ENCODE peak calls at places on chromosomes 2 and 18, in six cellular contexts. J is A549, H is IMR-90, Q is choroid plexus epithelial cell, W is HepG2, Y is OCI-LY7. K is an unnamed sample.

GRCh38 chr18:31977270-31977872 is 34.4 kb upstream of the TRAPPC8 start:
- DNase-seq in W (peak), H (peak), J (peak), Y (peak), Q (peak), K (peak)

GRCh38 chr2:98897746-98898145 is 38.3 kb downstream of the CRACDL start:
- DNase-seq in Y (no peak), J (no peak), H (no peak), W (no peak), Q (no peak), K (no peak)

GRCh38 chr2:62189196-62189595 is 6.7 kb upstream of the B3GNT2 start:
- DNase-seq in Y (no peak), W (no peak), H (no peak), J (no peak), Q (no peak), K (no peak)

GRCh38 chr2:173175222-173175621 is 99.6 kb downstream of the MAP3K20 start:
- DNase-seq in Q (peak), H (peak), Y (no peak), W (no peak), J (no peak), K (no peak)

GRCh38 chr18:58045265-58046086 is 1.4 kb downstream of the NEDD4L start:
- DNase-seq in J (no peak), Y (no peak), Q (peak), W (peak), H (peak), K (no peak)

GRCh38 chr2:147782521-147782920 is 62.3 kb upstream of the ACVR2A start:
- DNase-seq in W (no peak), H (peak), J (no peak), Y (no peak), Q (peak), K (no peak)

GRCh38 chr2:130381145-130381544 is 25.3 kb downstream of the PTPN18 start:
- DNase-seq in H (no peak), Q (no peak), W (no peak), Y (no peak), J (no peak), K (no peak)

GRCh38 chr2:96491860-96492497 is 13.2 kb downstream of the NEURL3 start:
- DNase-seq in H (no peak), W (no peak), J (no peak), Y (no peak), Q (no peak), K (no peak)

GRCh38 chr18:9191658-9192256 is 55.2 kb downstream of the ANKRD12 start:
- DNase-seq in W (no peak), H (no peak), J (no peak), Y (no peak), Q (no peak), K (no peak)

GRCh38 chr2:95058989-95059601 is 33.6 kb downstream of the MAL start:
- DNase-seq in W (no peak), H (no peak), Y (no peak), Q (no peak), J (no peak), K (no peak)

DNA sequence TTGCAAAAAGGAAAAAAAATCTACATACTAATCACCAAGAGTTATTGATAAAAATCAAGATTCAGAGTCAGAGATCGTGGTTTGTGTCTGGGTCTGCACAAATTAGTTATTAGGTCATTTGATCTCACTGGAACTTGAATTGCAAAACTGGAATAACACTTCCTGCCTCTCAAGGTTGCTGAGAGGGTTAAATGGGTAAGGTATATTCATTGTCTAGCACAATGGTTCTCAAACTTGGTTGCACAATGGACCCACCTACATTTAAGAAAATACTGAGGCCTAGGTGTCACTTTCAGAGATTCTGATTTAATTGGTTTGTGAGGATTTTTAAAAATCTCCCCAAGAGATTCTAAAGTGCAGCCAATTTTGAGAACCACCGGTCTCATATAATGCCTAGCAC is 84.8 kb downstream of the COBLL1 start:
- DNase-seq in Q (no peak), J (no peak), W (peak), H (no peak), Y (peak), K (no peak)
- H3K4me3 ChIP-seq in Q (no peak), J (no peak), W (no peak), H (no peak), Y (peak), K (no peak)

DNA sequence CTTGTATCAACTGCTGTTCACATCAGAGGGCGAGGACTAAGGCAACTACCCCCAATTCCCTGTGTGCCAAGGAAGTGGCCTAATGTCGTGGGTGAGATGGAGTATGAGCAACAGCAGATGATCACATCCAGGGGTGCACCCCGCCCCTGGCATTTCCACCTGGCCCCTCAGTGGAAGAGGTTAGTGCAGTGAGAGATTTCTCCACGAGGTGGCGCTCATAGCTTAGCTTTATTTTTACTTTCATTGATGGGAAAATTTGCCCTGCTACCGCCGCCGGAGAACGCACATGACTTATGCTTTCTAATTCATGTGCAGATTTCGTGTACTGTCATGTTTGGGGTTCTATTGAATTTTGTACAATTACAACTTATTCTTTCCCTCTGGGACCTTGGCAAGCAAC is 470.6 kb upstream of the MEX3C start:
- DNase-seq in H (peak), W (peak), J (peak), Q (peak), Y (peak), K (peak)
- TF ChIP-seq CTCF in H (peak), W (peak), J (peak), Q (peak), Y (peak), K (peak)

GRCh38 chr2:26605195-26605968 is 35.8 kb downstream of the CIB4 start:
- DNase-seq in W (peak), H (peak), Y (peak), J (peak), Q (peak), K (peak)

GRCh38 chr2:26599387-26599786 is 41.8 kb downstream of the CIB4 start:
- DNase-seq in Q (no peak), Y (no peak), J (no peak), W (no peak), H (no peak), K (no peak)

GRCh38 chr2:26598336-26599006 is 42.7 kb downstream of the CIB4 start:
- DNase-seq in Q (no peak), Y (no peak), J (no peak), H (no peak), W (no peak), K (no peak)

GRCh38 chr2:26605969-26606846 is 35.0 kb downstream of the CIB4 start:
- DNase-seq in Q (no peak), J (no peak), Y (no peak), W (no peak), H (no peak), K (no peak)

GRCh38 chr2:26602575-26602974 is 38.6 kb downstream of the CIB4 start:
- DNase-seq in H (no peak), Y (no peak), J (no peak), Q (no peak), W (no peak), K (no peak)
- H3K4me3 ChIP-seq in H (no peak), Y (no peak), J (no peak), Q (no peak), W (no peak), K (no peak)

GRCh38 chr2:117087565-117088291 is 726.8 kb upstream of the DDX18 start:
- DNase-seq in Y (no peak), W (no peak), H (no peak), Q (no peak), J (no peak), K (no peak)

GRCh38 chr2:117085719-117086118 is 728.8 kb upstream of the DDX18 start:
- DNase-seq in Y (no peak), Q (no peak), W (no peak), J (no peak), H (no peak), K (no peak)

GRCh38 chr2:117091026-117091425 is 723.5 kb upstream of the DDX18 start:
- DNase-seq in H (no peak), J (no peak), Y (no peak), W (no peak), Q (no peak), K (no peak)

GRCh38 chr2:117091438-117091837 is 723.1 kb upstream of the DDX18 start:
- DNase-seq in H (no peak), Y (no peak), J (no peak), Q (no peak), W (no peak), K (no peak)
- TF ChIP-seq CTCF in H (no peak), Y (no peak), J (no peak), Q (no peak), W (no peak), K (no peak)

DNA sequence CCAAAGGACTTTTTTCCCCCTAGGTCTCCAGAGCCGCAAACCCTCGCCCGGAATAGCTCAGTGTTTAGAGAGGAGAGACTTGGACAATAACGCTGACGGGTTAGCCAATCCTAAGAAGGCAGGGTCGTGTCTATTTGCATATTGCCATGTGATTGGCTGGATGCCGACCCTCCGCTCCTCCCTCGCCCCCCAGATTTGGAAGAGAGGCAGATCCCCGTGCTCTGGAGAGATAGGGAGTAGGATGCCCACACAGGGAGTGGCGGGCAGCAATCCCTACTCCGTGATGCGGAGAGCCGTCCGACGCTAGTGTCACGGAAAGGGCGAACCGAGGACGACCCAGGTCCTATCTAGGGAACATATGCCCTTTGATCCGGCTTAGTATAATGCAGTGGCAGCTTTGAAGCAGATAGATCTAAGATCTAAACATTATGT is 1.4 kb downstream of the WNT6 start:
- DNase-seq in H (peak), W (peak), Q (peak), J (no peak), Y (peak), K (peak)
- H3K4me3 ChIP-seq in H (no peak), W (no peak), Q (no peak), J (peak), Y (peak), K (no peak)

GRCh38 chr2:105403785-105404698 is 5.2 kb upstream of the FHL2 start:
- DNase-seq in W (no peak), Q (peak), Y (no peak), H (peak), J (peak), K (no peak)
- TF ChIP-seq CTCF in W (peak), Q (peak), Y (peak), H (peak), J (peak), K (peak)

GRCh38 chr2:203407496-203407895 is 79.3 kb downstream of the ABI2 start:
- DNase-seq in W (no peak), Q (no peak), J (no peak), H (peak), Y (no peak), K (no peak)
- H3K4me3 ChIP-seq in W (no peak), Q (no peak), J (no peak), H (no peak), Y (no peak), K (no peak)

DNA sequence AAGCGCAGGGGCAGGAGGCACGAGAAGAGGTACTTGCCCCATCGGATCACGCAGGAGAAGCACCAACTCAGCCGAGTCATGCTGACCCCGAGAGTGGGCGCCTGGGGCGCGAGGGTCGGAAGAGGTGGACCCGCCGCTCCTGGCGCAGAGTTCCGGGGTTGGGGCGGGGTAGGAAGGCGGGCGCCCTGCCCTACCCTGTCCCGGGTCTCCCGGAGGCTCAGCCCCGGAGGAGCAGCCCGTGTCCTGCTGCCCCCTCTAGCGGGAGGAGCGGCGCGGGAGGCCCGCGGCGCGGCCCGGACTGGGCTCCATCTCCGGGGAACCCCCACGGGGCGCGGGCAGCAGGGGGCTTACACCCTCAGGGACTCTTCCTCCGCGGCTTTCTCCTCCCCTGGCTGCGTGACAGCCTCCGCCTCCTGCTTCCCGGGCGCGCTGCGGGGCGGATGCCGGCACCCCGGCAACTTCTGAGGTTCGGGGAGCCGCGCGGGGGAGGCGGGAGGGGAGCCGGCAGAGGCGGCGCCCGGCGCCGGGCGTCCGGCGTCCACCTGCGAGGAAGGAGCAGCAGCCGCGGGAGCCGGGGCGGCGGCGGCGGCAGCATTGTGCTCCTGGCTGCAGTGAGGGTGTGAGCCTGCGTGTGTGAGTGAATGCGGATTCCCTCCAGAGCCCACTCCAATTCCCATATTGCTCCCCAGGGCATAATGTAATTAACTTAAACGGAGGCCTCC is 7.5 kb upstream of the TNS1 start:
- DNase-seq in H (peak), Y (no peak), J (peak), W (no peak), Q (no peak), K (no peak)
- TF ChIP-seq CTCF in H (peak), Y (no peak), J (peak), W (peak), Q (peak), K (peak)

DNA sequence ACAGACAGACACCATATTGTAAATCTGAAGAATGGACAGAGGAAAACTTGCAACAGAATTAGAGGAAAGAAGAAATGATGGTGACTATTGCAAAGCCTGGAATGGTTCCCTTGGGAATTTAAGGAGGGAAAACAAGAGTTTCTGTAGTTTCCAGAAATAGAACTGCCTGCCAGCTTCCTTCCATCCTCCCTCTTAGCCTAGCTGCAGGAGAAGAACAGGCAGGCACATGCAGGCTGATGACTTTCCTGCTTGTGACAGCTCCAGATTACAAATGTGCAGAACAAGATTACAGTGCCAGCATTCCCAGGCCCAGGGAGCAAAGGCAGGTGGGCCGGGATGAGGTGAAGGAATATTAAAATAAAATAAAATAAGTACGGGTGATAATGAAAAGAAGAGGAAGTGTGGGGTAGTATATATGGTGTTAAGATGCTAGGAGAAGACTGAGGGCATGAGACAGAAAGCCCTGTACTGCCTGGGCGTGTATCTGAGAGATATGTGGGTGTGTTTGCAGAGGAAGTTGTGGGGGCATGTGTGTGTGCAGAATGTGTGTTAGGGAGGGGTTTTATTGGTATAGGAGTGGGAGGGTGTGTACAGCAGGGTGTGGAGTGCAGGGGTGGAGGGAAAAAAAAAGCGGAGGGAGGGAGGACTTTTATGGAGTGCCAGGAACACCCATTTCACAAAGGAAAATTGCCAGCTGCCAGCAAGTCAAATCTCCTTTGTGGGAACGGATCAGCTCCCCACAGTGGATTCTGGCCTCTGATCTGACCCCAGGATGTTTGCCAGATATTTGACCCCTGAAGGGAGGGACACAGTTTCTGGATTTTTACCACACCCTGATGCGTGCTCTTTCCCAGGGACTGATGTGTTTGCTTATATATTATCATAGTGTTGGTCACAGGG is 43.9 kb upstream of the NEMP2 start:
- DNase-seq in J (peak), Y (no peak), W (peak), Q (peak), H (no peak), K (peak)
- H3K4me3 ChIP-seq in J (peak), Y (no peak), W (no peak), Q (no peak), H (no peak), K (no peak)

DNA sequence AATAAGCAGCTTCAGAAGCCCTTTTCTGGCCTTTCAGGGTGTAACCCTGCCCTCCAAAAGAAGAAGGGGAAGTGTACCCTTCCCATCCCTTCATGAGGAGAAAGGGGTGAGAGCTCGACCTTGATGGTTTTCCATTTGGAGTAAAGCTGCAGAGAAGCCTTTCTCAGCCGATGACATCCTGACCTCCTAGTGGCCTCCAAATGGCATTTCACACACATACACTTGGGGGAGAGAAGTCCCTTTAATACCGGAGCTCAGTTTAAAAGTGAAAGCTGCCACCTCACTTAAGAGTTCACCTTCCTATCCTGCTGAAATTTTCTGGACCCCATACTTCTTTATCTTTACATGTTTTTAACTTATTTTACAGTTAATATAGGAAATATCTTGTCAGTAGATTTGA is 716.7 kb downstream of the DCDC2C start:
- DNase-seq in W (no peak), Q (no peak), H (no peak), Y (no peak), J (no peak), K (no peak)
- TF ChIP-seq CTCF in W (no peak), Q (no peak), H (no peak), Y (no peak), J (no peak), K (no peak)